ENCODE peak calls at places on chromosome 4, in four cellular contexts. One of them, this sample, is unnamed.

GRCh38 chr4:2942037-2942531 is 21.1 kb downstream of the NOP14 start:
- DNase-seq in GM23338: no peak
- DNase-seq in fibroblast of lung: no peak
- DNase-seq in lower lobe of right lung: no peak
- DNase-seq in this sample: no peak

GRCh38 chr4:70183168-70183939 is 12.2 kb upstream of the ODAM start:
- DNase-seq in lower lobe of right lung: no peak
- DNase-seq in GM23338: peak
- DNase-seq in fibroblast of lung: peak
- DNase-seq in this sample: peak

GRCh38 chr4:24912252-24913098 is at the start of gene CCDC149:
- DNase-seq in GM23338: peak
- DNase-seq in fibroblast of lung: peak
- DNase-seq in lower lobe of right lung: peak
- DNase-seq in this sample: peak

GRCh38 chr4:140237616-140238352 is 83.8 kb upstream of the MAML3 start:
- DNase-seq in GM23338: peak
- DNase-seq in fibroblast of lung: peak
- DNase-seq in lower lobe of right lung: peak
- DNase-seq in this sample: peak

GRCh38 chr4:46889410-46889809 is 19.6 kb downstream of the COX7B2 start:
- DNase-seq in GM23338: no peak
- DNase-seq in lower lobe of right lung: no peak
- DNase-seq in fibroblast of lung: no peak
- DNase-seq in this sample: no peak

GRCh38 chr4:3385719-3386440 is 55.9 kb upstream of the HGFAC start:
- DNase-seq in fibroblast of lung: no peak
- DNase-seq in GM23338: no peak
- DNase-seq in lower lobe of right lung: peak
- DNase-seq in this sample: no peak

GRCh38 chr4:174318829-174319764 is 35.4 kb downstream of the CEP44 start:
- DNase-seq in GM23338: peak
- DNase-seq in fibroblast of lung: peak
- DNase-seq in lower lobe of right lung: no peak
- DNase-seq in this sample: peak

GRCh38 chr4:13483142-13484044 is 747 bp downstream of the RAB28 start:
- DNase-seq in fibroblast of lung: peak
- DNase-seq in lower lobe of right lung: no peak
- DNase-seq in GM23338: peak
- DNase-seq in this sample: peak

GRCh38 chr4:47383829-47384427 is 79.6 kb downstream of the COMMD8 start:
- DNase-seq in GM23338: peak
- DNase-seq in fibroblast of lung: peak
- DNase-seq in lower lobe of right lung: no peak
- DNase-seq in this sample: peak

GRCh38 chr4:150256841-150257273 is 178.6 kb downstream of the DCLK2 start:
- DNase-seq in fibroblast of lung: no peak
- DNase-seq in GM23338: peak
- DNase-seq in lower lobe of right lung: no peak
- DNase-seq in this sample: no peak

GRCh38 chr4:187602339-187603092 is 393.1 kb upstream of the ZFP42 start:
- DNase-seq in GM23338: no peak
- DNase-seq in lower lobe of right lung: no peak
- DNase-seq in fibroblast of lung: peak
- DNase-seq in this sample: peak

GRCh38 chr4:35697203-35697736 is 547.0 kb downstream of the ARAP2 start:
- DNase-seq in lower lobe of right lung: no peak
- DNase-seq in fibroblast of lung: no peak
- DNase-seq in GM23338: no peak
- DNase-seq in this sample: no peak

GRCh38 chr4:186227744-186228513 is 622 bp downstream of the KLKB1 start:
- DNase-seq in GM23338: no peak
- DNase-seq in lower lobe of right lung: no peak
- DNase-seq in fibroblast of lung: no peak
- DNase-seq in this sample: no peak

GRCh38 chr4:168831919-168832745 is 177.9 kb downstream of the CBR4 start:
- DNase-seq in lower lobe of right lung: peak
- DNase-seq in fibroblast of lung: peak
- DNase-seq in GM23338: peak
- DNase-seq in this sample: peak

GRCh38 chr4:177163532-177163931 is 146.1 kb upstream of the NEIL3 start:
- DNase-seq in lower lobe of right lung: no peak
- DNase-seq in fibroblast of lung: peak
- DNase-seq in GM23338: no peak
- DNase-seq in this sample: peak

GRCh38 chr4:78622253-78622979 is 70.8 kb downstream of the ANXA3 start:
- DNase-seq in fibroblast of lung: peak
- DNase-seq in lower lobe of right lung: no peak
- DNase-seq in GM23338: no peak
- DNase-seq in this sample: peak

GRCh38 chr4:52560844-52561280 is 98.2 kb downstream of the USP46 start:
- DNase-seq in GM23338: no peak
- DNase-seq in fibroblast of lung: peak
- DNase-seq in lower lobe of right lung: no peak
- DNase-seq in this sample: peak

GRCh38 chr4:71148545-71148944 is 155.1 kb downstream of the DCK start:
- DNase-seq in GM23338: no peak
- DNase-seq in fibroblast of lung: no peak
- DNase-seq in lower lobe of right lung: no peak
- DNase-seq in this sample: no peak

DNA sequence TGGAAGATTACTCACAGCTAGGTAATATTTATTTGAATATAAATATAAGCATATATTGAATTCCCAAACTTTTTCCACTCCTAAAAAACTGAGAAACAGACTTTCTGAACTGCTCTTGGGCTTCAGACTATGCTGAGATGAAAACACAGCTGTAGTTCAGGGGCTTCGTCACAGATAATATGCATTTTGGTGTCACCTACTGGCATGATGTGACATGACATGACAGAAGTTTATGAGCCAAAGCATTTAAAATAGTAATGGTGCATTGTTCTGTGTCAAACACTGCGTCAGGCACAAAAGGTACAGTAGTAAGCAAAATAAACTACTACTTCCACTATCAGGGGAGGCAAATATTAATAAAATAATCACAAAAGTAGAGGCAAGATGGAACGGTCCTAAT is 171.3 kb downstream of the BTC start:
- DNase-seq in fibroblast of lung: no peak
- DNase-seq in lower lobe of right lung: no peak
- DNase-seq in GM23338: peak
- DNase-seq in this sample: peak
- H3K4me3 ChIP-seq in fibroblast of lung: no peak
- H3K4me3 ChIP-seq in lower lobe of right lung: no peak
- H3K4me3 ChIP-seq in GM23338: no peak
- H3K4me3 ChIP-seq in this sample: no peak

DNA sequence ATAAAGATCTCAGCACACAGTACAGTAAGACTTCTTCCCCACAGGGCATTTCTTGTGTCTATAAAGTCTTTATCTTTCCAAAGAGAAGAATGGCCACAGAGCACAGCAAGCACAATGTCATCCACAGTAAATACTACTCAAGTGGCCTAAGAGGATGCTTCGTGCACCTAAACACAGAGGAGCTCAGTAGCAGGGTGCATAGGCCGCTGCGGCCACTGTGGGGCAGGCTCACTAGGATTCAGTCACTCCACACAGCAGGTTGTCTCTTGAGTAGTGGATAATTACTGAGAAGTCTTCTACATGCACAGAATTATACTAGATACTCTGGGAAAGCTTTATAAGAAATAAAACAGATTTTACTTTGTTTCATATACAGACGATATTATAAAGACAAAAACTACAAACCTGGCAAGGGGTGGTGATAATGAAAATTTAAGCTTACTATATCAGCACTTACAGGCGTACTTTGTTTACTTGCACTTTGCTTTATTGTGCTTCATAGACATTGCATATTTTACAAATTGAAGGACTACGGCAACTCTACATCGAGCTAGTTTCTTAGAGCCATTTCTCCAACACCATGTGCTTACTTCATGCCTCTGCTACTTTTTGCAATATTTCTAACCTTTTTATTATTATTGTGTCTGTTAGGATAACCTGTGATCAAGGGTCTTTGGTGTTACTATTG is 78.5 kb downstream of the PRDM5 start:
- DNase-seq in GM23338: peak
- DNase-seq in fibroblast of lung: no peak
- DNase-seq in lower lobe of right lung: peak
- DNase-seq in this sample: no peak
- TF ChIP-seq CTCF in GM23338: peak
- TF ChIP-seq CTCF in fibroblast of lung: peak
- TF ChIP-seq CTCF in lower lobe of right lung: peak
- TF ChIP-seq CTCF in this sample: no peak

GRCh38 chr4:76305971-76306881 is at the start of gene STBD1:
- DNase-seq in fibroblast of lung: peak
- DNase-seq in lower lobe of right lung: peak
- DNase-seq in GM23338: peak
- DNase-seq in this sample: peak

GRCh38 chr4:76306882-76307669 is 543 bp downstream of the STBD1 start:
- DNase-seq in lower lobe of right lung: peak
- DNase-seq in fibroblast of lung: peak
- DNase-seq in GM23338: peak
- DNase-seq in this sample: peak

GRCh38 chr4:76302856-76303438 is 3.6 kb upstream of the STBD1 start:
- DNase-seq in lower lobe of right lung: no peak
- DNase-seq in fibroblast of lung: no peak
- DNase-seq in GM23338: no peak
- DNase-seq in this sample: no peak

GRCh38 chr4:76307670-76308014 is 1.1 kb downstream of the STBD1 start:
- DNase-seq in lower lobe of right lung: no peak
- DNase-seq in fibroblast of lung: no peak
- DNase-seq in GM23338: no peak
- DNase-seq in this sample: no peak

DNA sequence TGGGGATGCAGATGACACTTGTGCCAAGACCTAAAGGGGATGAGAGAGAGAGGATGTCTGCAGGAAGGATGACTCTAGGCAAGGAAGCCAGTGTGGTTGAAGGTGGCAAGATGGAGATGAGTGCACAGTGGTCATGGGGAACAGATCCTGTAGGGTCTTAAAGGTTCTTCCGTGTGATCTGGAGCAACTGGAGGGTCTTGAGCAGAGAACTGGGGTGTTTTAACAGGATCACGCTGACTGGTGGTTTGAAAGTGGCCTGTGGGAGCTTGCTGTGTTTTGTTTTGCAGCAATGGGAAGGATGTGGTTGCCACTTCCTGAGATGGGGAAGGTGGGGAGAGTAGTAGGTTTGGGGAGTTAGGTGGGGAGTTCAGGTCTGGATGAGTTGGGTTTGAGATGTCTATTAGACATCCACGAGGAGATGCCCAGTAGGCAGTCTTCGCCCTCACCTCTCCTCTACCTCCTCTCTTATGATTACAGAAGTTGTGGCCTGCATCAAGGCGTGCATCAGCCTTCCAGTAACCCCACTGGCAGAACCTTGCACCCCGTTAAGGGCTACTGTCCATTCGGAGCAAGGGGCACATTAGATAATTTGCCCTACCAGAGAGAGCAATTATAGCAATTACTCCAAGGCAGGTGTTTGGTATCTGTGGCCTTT is 1.4 kb upstream of the STBD1 start:
- DNase-seq in fibroblast of lung: no peak
- DNase-seq in lower lobe of right lung: no peak
- DNase-seq in GM23338: no peak
- DNase-seq in this sample: no peak
- H3K4me3 ChIP-seq in fibroblast of lung: peak
- H3K4me3 ChIP-seq in lower lobe of right lung: peak
- H3K4me3 ChIP-seq in GM23338: peak
- H3K4me3 ChIP-seq in this sample: peak

DNA sequence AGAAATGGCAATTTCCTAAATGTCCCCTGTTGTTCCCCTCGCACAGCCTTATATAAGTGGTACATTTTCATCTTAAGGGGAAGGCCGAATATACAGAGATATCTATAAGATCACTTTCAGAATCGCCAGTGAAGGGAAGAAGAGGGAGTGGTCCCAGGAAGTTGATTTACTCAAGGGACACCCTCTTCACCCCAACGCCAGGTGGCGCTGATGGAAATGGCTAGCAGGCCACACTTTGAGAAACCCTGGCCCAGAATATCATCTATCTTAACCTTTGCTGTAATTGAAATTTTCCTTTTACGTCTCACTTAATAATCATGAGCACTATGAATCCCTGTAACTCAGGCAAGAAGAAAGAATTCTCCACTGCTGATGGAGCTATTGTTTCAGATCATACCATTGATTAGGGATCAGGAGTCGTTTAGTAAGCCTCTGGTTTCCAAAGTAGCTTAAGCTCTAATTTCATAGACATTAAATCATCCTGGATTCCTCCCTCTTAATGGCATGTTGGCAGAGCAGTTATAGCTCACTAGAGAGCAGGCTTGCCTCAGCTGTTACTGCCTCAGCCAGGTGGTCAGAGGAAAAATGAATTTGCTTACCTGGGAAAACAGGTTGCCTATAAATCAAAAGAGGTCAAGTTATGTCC is 941.3 kb upstream of the TENM3 start:
- DNase-seq in lower lobe of right lung: peak
- DNase-seq in GM23338: peak
- DNase-seq in fibroblast of lung: peak
- DNase-seq in this sample: peak
- TF ChIP-seq CTCF in lower lobe of right lung: peak
- TF ChIP-seq CTCF in GM23338: peak
- TF ChIP-seq CTCF in fibroblast of lung: peak
- TF ChIP-seq CTCF in this sample: peak

DNA sequence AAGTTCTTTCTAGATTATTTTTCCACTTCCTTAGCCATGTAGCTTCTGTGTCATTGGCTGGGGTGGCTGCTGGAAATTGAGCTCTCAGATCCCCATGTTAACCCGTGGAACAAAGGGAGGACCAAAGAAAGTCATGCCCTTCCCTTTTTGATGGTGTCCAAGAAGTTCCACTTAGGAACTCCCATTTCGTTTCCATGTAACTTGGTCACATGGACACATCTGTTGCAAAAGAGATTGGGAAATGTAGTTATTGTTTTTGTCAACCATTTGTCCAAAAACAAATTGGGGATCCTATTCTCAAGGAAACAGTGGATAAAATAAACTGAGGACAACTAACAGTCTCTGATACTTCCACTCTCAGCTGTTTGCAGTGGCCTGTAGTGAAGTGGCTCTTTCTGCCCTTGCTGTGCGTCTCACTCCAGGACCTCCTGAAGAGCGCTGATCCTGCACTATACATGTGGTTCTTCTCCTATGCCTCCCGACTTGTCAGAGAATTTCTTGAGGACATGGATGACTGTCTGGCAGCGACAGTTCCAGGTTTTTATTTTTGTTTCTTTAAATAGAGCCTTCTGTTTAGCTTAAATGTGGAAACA is 125.3 kb upstream of the LNX1 start:
- DNase-seq in fibroblast of lung: no peak
- DNase-seq in GM23338: no peak
- DNase-seq in lower lobe of right lung: no peak
- DNase-seq in this sample: no peak
- H3K4me3 ChIP-seq in fibroblast of lung: no peak
- H3K4me3 ChIP-seq in GM23338: no peak
- H3K4me3 ChIP-seq in lower lobe of right lung: no peak
- H3K4me3 ChIP-seq in this sample: no peak

GRCh38 chr4:56668267-56668666 is 12.8 kb downstream of the HOPX start:
- DNase-seq in fibroblast of lung: no peak
- DNase-seq in GM23338: peak
- DNase-seq in lower lobe of right lung: no peak
- DNase-seq in this sample: peak
- TF ChIP-seq CTCF in fibroblast of lung: peak
- TF ChIP-seq CTCF in GM23338: peak
- TF ChIP-seq CTCF in lower lobe of right lung: peak
- TF ChIP-seq CTCF in this sample: peak